ENCODE peak calls at places on chromosomes 16 and 17, in ten cellular contexts. P, K, B, R, C, I, Q, G, V and O are unnamed samples.

GRCh38 chr16:15539197-15539596 is 103.8 kb downstream of the MARF1 start:
- DNase-seq in P (peak; percentile 39), K (peak; percentile 68), B (no peak), R (no peak), C (peak; percentile 41), I (no peak), Q (no peak), G (peak; percentile 85), V (no peak), O (no peak)

GRCh38 chr16:27500801-27501200 is 48.9 kb downstream of the GTF3C1 start:
- DNase-seq in P (no peak), K (no peak), B (peak; percentile 32), R (no peak), C (no peak), I (no peak), Q (no peak), G (no peak), V (no peak), O (no peak)

GRCh38 chr16:83899272-83899897 is 470 bp downstream of the MLYCD start:
- DNase-seq in P (peak; percentile 71), K (peak; percentile 58), B (peak; percentile 71), R (peak; percentile 49), C (peak; percentile 78), I (no peak), Q (peak; percentile 50), G (peak; percentile 76), V (peak; percentile 20), O (no peak)

GRCh38 chr16:75250089-75250808 is 1.2 kb downstream of the BCAR1 start:
- DNase-seq in P (no peak), K (no peak), B (no peak), R (peak; percentile 63), C (no peak), I (no peak), Q (no peak), G (no peak), V (no peak), O (no peak)

GRCh38 chr17:19705771-19706770 is 10.3 kb downstream of the SLC47A2 start:
- DNase-seq in P (no peak), K (peak; percentile 37), B (no peak), R (no peak), C (no peak), I (no peak), Q (no peak), G (peak; percentile 48), V (no peak), O (no peak)

GRCh38 chr17:59492091-59492451 is 73.3 kb upstream of the DHX40 start:
- DNase-seq in P (peak; percentile 47), K (no peak), B (no peak), R (no peak), C (no peak), I (no peak), Q (no peak), G (no peak), V (no peak), O (no peak)

GRCh38 chr16:57589374-57589773 is 39.1 kb upstream of the ADGRG1 start:
- DNase-seq in P (no peak), K (no peak), B (no peak), R (no peak), C (no peak), I (peak; percentile 1), Q (no peak), G (no peak), V (no peak), O (no peak)

GRCh38 chr17:40253565-40253964 is 34.1 kb upstream of the CDC6 start:
- DNase-seq in P (no peak), K (no peak), B (no peak), R (no peak), C (no peak), I (no peak), Q (no peak), G (no peak), V (no peak), O (no peak)

GRCh38 chr17:18172528-18173278 is 10.9 kb upstream of the ALKBH5 start:
- DNase-seq in P (no peak), K (no peak), B (no peak), R (no peak), C (no peak), I (no peak), Q (no peak), G (no peak), V (no peak), O (no peak)

DNA sequence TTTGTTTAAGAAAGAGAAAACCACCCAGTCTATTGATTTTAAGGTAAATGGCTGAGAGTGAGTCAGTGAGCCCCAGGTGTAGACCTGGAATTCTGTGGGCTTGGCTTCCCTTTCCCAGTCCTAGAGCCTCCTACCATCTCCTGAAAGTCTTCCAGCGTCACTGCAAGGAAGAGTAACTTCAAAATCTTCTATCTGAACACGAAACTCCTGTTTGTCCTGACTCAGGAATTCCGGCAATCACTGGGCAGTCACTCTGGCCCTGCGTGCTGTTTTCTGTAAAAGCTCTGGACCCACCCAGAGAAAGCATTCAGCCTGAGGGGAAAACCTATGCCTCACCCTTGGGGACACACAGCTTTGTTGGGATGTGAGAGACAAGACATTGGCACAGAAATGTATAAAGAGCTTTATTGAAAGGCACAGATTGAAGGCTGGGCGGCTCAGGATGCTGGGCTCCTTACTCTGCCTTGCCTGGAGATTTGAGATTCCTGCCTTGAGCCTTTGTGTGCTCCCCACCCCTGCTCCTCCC is 15.9 kb downstream of the MINK1 start:
- DNase-seq in P (peak; percentile 46), K (peak; percentile 56), B (no peak), R (no peak), C (no peak), I (no peak), Q (no peak), G (no peak), V (no peak), O (no peak)
- H3K4me1 ChIP-seq in P (peaks cover 15% of the 10 kb centered on the region), K (peaks cover 4% of the 10 kb centered on the region), B (peaks cover 3% of the 10 kb centered on the region), R (peaks cover 69% of the 10 kb centered on the region), C (peaks cover under 1% of the 10 kb centered on the region), I (peaks cover 75% of the 10 kb centered on the region), Q (no peaks in the 10 kb centered on the region), G (peaks cover 30% of the 10 kb centered on the region), V (no peaks in the 10 kb centered on the region), O (no peaks in the 10 kb centered on the region)

DNA sequence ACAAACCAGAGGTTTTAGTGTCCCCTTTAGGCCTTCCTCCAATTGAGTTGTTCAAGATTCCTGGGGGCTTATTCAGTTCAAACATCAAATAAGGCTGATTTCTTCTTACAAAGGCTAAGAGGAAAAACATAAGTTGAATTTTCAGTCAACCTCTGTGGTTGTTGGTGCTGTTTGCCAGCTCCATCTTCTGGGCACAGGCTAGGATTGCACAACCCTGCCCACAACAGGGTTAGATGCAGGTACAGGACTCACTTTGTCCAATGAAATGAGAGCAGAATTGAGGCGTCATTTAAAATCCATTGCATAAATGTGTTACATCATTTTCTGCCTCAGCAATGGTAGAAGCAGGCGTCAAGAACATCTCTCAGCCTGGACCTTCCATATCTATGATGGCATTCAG is 173.3 kb downstream of the PMP22 start:
- DNase-seq in P (no peak), K (no peak), B (no peak), R (no peak), C (no peak), I (no peak), Q (no peak), G (no peak), V (no peak), O (no peak)
- TF ChIP-seq CTCF in P (no peak), K (peak; percentile 60), B (peak; percentile 16), R (no peak), C (no peak), I (no peak), Q (no peak), G (peak; percentile 71), V (no peak), O (no peak)

DNA sequence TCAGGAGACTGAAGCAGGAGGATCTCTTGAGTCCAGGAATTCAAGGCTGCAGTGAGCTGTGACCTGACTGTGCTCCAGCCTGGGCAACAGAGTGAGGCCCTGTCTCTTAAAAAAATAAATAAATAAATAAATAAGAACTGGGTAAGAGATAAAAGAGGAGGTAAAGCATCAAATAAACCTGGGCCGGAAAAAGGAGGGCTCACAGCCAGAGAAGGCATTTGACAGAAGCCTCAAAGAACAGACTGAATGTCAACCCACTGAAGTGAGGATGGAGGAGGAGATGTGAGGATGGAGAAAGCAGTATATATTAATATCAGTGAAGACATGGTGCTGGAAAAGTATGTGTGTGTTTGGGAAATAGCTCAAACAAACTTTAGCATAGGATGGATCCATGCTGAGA is 6.1 kb downstream of the NOG start:
- DNase-seq in P (no peak), K (no peak), B (no peak), R (no peak), C (no peak), I (no peak), Q (no peak), G (no peak), V (no peak), O (no peak)
- H3K4me1 ChIP-seq in P (peaks cover 41% of the 10 kb centered on the region), K (no peaks in the 10 kb centered on the region), B (peaks cover 3% of the 10 kb centered on the region), R (peaks cover 33% of the 10 kb centered on the region), C (peaks cover 18% of the 10 kb centered on the region), I (peaks cover 31% of the 10 kb centered on the region), Q (no peaks in the 10 kb centered on the region), G (no peaks in the 10 kb centered on the region), V (peaks cover 12% of the 10 kb centered on the region), O (peaks cover 35% of the 10 kb centered on the region)

DNA sequence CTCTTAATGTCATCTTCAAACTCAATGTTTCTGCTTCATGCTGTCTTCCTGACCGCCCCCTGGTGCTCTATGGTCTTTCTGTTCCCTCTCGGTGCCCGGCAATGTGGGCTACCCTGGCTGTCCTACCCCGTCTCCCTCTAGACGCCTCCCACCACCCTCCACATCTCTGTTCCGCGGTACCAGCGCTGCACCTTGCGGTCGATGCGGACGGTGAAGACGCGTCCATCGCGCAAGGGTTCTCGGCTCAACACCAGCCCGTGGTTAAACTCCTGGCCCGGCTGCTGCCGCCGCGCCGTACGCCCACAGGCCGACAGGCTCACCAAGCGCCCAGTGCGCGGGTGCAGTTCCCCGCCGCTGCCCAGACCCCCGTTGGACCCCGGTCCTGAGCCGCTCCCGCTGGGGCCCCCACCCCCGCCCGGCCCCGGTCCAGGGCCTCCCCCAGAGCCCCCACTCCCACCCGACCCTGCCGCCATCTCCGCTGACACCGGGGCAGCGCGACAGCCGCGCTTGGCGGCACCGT is at the start of gene NEURL4:
- DNase-seq in P (no peak), K (no peak), B (no peak), R (no peak), C (no peak), I (no peak), Q (no peak), G (no peak), V (peak; percentile 28), O (no peak)
- TF ChIP-seq CTCF in P (no peak), K (no peak), B (peak; percentile 12), R (no peak), C (no peak), I (no peak), Q (no peak), G (peak; percentile 3), V (peak; percentile 15), O (no peak)